ENCODE peak calls at places on chromosomes 3 and 15, in four cellular contexts. K, U, W and Q are unnamed samples.

GRCh38 chr3:11716576-11717250 is 73.0 kb upstream of the VGLL4 start:
- DNase-seq in K (no peak), U (no peak), W (no peak), Q (no peak)

GRCh38 chr3:51716805-51717204 is 9.9 kb downstream of the GRM2 start:
- DNase-seq in U (no peak), W (no peak), K (no peak), Q (no peak)

GRCh38 chr3:60594025-60594424 is 657.2 kb downstream of the FHIT start:
- DNase-seq in W (no peak), U (peak; percentile 79), K (peak; percentile 53), Q (peak; percentile 63)

GRCh38 chr3:178439504-178439903 is 96.7 kb upstream of the KCNMB2 start:
- DNase-seq in W (no peak), K (peak; percentile 61), U (peak; percentile 55), Q (peak; percentile 62)

GRCh38 chr15:40106203-40107161 is 2.2 kb downstream of the BMF start:
- DNase-seq in K (peak; percentile 88), W (peak; percentile 91), U (peak; percentile 53), Q (no peak)

GRCh38 chr3:134651347-134652041 is 672 bp upstream of the KY start:
- DNase-seq in K (peak; percentile 41), U (peak; percentile 22), W (no peak), Q (no peak)

GRCh38 chr15:90989040-90989768 is 5.1 kb downstream of the PRC1 start:
- DNase-seq in W (no peak), K (no peak), U (no peak), Q (no peak)

GRCh38 chr15:39495871-39496459 is 84.9 kb upstream of the THBS1 start:
- DNase-seq in W (no peak), U (no peak), K (peak; percentile 50), Q (no peak)

GRCh38 chr3:27589795-27590194 is 105.6 kb upstream of the SLC4A7 start:
- DNase-seq in K (peak; percentile 64), W (no peak), U (peak; percentile 50), Q (peak; percentile 69)

GRCh38 chr3:139728414-139728813 is 50.6 kb upstream of the NMNAT3 start:
- DNase-seq in W (no peak), U (no peak), K (no peak), Q (peak; percentile 31)

GRCh38 chr15:50881121-50882048 is 27.1 kb upstream of the AP4E1 start:
- DNase-seq in W (no peak), U (no peak), K (no peak), Q (no peak)

GRCh38 chr3:195612075-195612800 is 28.5 kb upstream of the APOD start:
- DNase-seq in U (no peak), W (no peak), K (no peak), Q (no peak)

GRCh38 chr15:87527416-87527815 is 729.1 kb downstream of the NTRK3 start:
- DNase-seq in U (no peak), W (peak; percentile 33), K (no peak), Q (no peak)

GRCh38 chr3:113091417-113091816 is 100.6 kb downstream of the GTPBP8 start:
- DNase-seq in U (no peak), W (no peak), K (no peak), Q (no peak)

GRCh38 chr3:24472358-24472757 is 22.3 kb downstream of the THRB start:
- DNase-seq in U (peak; percentile 47), K (no peak), W (no peak), Q (no peak)

GRCh38 chr3:158847885-158848284 is 46.0 kb downstream of the MFSD1 start:
- DNase-seq in W (no peak), U (no peak), K (no peak), Q (no peak)

GRCh38 chr15:98077186-98077585 is 116.7 kb downstream of the ARRDC4 start:
- DNase-seq in W (no peak), U (peak; percentile 70), K (no peak), Q (no peak)

GRCh38 chr15:39198044-39198625 is 382.7 kb upstream of the THBS1 start:
- DNase-seq in K (no peak), W (no peak), U (no peak), Q (no peak)

GRCh38 chr3:46899151-46900006 is 21.9 kb downstream of the PTH1R start:
- DNase-seq in K (no peak), U (no peak), W (no peak), Q (no peak)

GRCh38 chr15:31296304-31297220 is 30.1 kb upstream of the KLF13 start:
- DNase-seq in U (no peak), W (peak; percentile 95), K (no peak), Q (no peak)

GRCh38 chr15:32715276-32715675 is 2.5 kb upstream of the GREM1 start:
- DNase-seq in K (no peak), U (peak; percentile 59), W (no peak), Q (no peak)

GRCh38 chr15:61099030-61099800 is 129.9 kb downstream of the RORA start:
- DNase-seq in U (peak; percentile 27), W (no peak), K (no peak), Q (peak; percentile 6)

GRCh38 chr3:50304601-50305000 is 1.2 kb upstream of the HYAL1 start:
- DNase-seq in W (no peak), U (peak; percentile 65), K (no peak), Q (no peak)

GRCh38 chr3:116253511-116253910 is 191.8 kb downstream of the LSAMP start:
- DNase-seq in U (no peak), W (no peak), K (no peak), Q (no peak)

GRCh38 chr3:66828303-66828702 is 169.8 kb upstream of the KBTBD8 start:
- DNase-seq in K (no peak), W (no peak), U (no peak), Q (no peak)

DNA sequence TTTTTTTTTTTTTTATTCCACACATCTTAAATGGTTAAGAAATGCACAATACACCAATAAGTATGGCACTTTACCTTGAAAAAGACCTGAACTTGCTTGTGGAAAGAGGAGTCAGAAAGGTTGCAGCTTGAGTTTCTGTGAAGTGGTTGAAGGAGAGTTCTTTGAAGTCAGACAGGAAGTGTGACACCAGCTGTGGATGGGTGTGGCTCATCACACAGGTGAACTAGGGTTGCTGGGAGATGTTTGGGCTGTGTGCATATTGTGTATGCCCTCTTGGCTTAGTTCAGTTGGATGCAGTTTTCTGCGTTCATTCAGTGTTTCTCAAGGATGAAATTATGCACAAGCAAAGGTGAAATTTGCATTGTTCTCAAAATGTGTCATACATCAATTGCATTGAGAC is 6.3 kb downstream of the AEN start:
- DNase-seq in W (no peak), U (no peak), K (no peak), Q (no peak)
- H3K4me3 ChIP-seq in W (no peak overlapping the region), U (no peak overlapping the region), K (no peak overlapping the region), Q (no peak overlapping the region)

GRCh38 chr15:63044645-63045437 is 2.3 kb downstream of the TPM1 start:
- DNase-seq in K (no peak), U (no peak), W (peak; percentile 53), Q (no peak)
- H3K4me3 ChIP-seq in K (peak overlapping the region; percentile 90), U (no peak overlapping the region), W (peak overlapping the region; percentile 73), Q (peak overlapping the region; percentile 100)

GRCh38 chr3:146250449-146251382 is at the start of gene PLSCR4:
- DNase-seq in U (peak; percentile 72), K (peak; percentile 93), W (peak; percentile 39), Q (peak; percentile 43)

GRCh38 chr3:146241523-146242240 is 9.2 kb downstream of the PLSCR4 start:
- DNase-seq in W (no peak), U (peak; percentile 90), K (peak; percentile 64), Q (peak; percentile 92)

GRCh38 chr3:146247906-146248305 is 3.0 kb downstream of the PLSCR4 start:
- DNase-seq in W (no peak), U (no peak), K (no peak), Q (no peak)

GRCh38 chr3:146243559-146243958 is 7.3 kb downstream of the PLSCR4 start:
- DNase-seq in W (no peak), U (no peak), K (no peak), Q (no peak)

GRCh38 chr3:146246493-146246892 is 4.4 kb downstream of the PLSCR4 start:
- DNase-seq in U (no peak), K (no peak), W (no peak), Q (no peak)
- H3K4me3 ChIP-seq in U (no peak overlapping the region), K (peak overlapping the region; percentile 78), W (no peak overlapping the region), Q (no peak overlapping the region)

GRCh38 chr15:43509002-43509922 is 8.1 kb upstream of the MAP1A start:
- DNase-seq in W (no peak), U (peak; percentile 81), K (peak; percentile 44), Q (no peak)
- H3K4me3 ChIP-seq in W (no peak overlapping the region), U (peak overlapping the region; percentile 62), K (peak overlapping the region; percentile 71), Q (peak overlapping the region; percentile 15)

DNA sequence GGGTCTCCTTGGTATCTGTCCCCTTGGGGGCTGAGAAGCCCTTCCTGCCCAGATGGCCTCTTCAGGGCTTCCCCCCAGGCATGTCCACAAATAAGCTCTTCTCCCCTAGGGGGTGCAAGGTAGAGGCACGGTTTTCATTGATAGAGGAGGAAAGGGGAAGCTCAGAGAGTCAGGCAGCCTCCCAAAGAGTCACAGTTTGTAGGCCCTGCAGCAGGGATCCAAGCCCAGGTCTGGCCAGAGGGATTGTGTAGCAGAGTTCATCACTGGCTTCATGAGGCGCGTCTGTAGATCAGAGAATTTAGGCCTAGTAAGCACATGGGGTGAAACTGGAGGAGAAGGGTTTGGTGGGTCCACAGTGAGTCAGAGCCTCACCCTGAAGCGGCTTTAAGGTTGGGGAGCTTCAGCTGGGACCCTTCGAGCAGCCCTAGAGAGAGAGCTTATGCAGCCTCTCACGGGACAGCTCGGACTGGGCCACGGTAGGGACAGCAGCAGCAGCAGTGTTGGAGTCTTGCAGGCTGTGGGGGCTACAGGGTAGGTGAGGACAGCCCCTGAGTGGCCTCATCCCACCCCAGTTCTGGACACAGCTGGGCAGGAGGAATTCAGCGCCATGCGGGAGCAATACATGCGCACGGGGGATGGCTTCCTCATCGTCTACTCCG is 37.5 kb upstream of the ESYT3 start:
- DNase-seq in U (no peak), K (no peak), W (no peak), Q (no peak)
- H3K4me3 ChIP-seq in U (no peak overlapping the region), K (no peak overlapping the region), W (no peak overlapping the region), Q (no peak overlapping the region)

DNA sequence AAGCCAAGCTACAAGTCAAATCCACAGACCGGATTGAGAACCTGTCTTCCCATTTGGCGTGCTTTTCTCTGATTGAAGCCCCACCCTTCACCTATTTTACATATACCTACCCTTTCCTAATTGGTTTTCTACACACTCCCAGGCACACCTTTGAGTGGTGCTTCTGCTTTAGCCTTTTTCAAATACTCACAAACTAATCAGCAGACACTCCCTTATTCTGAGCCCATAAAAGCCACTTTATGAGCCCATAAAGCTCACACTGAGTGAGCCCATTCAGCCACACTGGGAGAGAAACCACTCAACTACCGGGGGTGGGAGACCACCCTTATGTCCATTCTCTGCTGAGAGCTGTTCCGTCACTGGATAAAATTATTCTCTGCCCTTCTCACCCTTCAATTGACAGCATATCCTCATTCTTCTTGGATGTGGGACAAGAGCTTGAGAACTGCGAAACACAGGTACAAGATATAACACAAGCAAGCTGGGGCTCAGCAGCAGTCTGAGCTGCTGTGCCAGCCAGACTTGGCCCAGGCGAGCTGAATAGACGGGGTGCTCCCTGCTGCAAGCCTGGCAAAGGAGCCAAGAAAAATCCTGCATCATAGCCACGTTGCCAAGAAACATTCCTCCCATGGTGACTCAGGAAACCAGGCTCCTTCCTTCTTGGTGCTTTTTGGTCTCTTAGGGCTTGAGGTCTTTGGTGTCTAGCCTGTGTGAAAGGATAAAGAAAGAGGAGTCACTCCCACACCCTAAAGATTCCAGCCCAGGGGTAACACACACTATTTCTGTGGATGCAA is 609.6 kb downstream of the MCTP2 start:
- DNase-seq in K (peak; percentile 1), U (peak; percentile 3), W (no peak), Q (peak; percentile 38)
- H3K4me3 ChIP-seq in K (no peak overlapping the region), U (no peak overlapping the region), W (no peak overlapping the region), Q (no peak overlapping the region)

GRCh38 chr3:62723636-62724217 is 151.5 kb downstream of the CADPS start:
- DNase-seq in U (no peak), W (no peak), K (no peak), Q (no peak)
- H3K4me3 ChIP-seq in U (no peak overlapping the region), W (no peak overlapping the region), K (no peak overlapping the region), Q (no peak overlapping the region)

GRCh38 chr3:149378420-149379388 is 1.3 kb upstream of the TM4SF1 start:
- DNase-seq in U (no peak), K (no peak), W (no peak), Q (no peak)
- H3K4me3 ChIP-seq in U (no peak overlapping the region), K (no peak overlapping the region), W (no peak overlapping the region), Q (no peak overlapping the region)

GRCh38 chr3:122787872-122788271 is 5.8 kb downstream of the HSPBAP1 start:
- DNase-seq in K (no peak), U (no peak), W (no peak), Q (no peak)
- H3K4me3 ChIP-seq in K (no peak overlapping the region), U (no peak overlapping the region), W (no peak overlapping the region), Q (no peak overlapping the region)